ENCODE peak calls at places on chromosomes 12 and 14, in five cellular contexts. Q is H54, Z is erythroblast, O is natural killer cell, P is H9. C is an unnamed sample.

GRCh38 chr14:51738754-51739153 is 87.0 kb downstream of the FRMD6 start:
- DNase-seq in Q (no peak), Z (no peak), O (no peak), P (peak; percentile 80), C (peak; percentile 1)

GRCh38 chr14:36281309-36281708 is 39.1 kb downstream of the MBIP start:
- DNase-seq in Q (no peak), Z (no peak), O (no peak), P (peak; percentile 47), C (peak; percentile 10)

GRCh38 chr12:23950775-23951391 is 1.4 kb upstream of the SOX5 start:
- DNase-seq in Q (no peak), Z (no peak), O (no peak), P (no peak), C (no peak)

GRCh38 chr12:56487448-56488040 is 417 bp downstream of the GLS2 start:
- DNase-seq in Q (no peak), Z (no peak), O (no peak), P (peak; percentile 80), C (no peak)

GRCh38 chr12:92297405-92297804 is 151.8 kb upstream of the BTG1 start:
- DNase-seq in Q (no peak), Z (no peak), O (no peak), P (no peak), C (no peak)

GRCh38 chr14:75725481-75725880 is 64.4 kb downstream of the TTLL5 start:
- DNase-seq in Q (no peak), Z (no peak), O (no peak), P (no peak), C (no peak)

GRCh38 chr12:66087365-66087943 is 43.1 kb downstream of the LLPH start:
- DNase-seq in Q (peak; percentile 19), Z (peak; percentile 69), O (peak; percentile 35), P (peak; percentile 60), C (peak; percentile 76)

GRCh38 chr12:114400395-114400794 is 5.5 kb downstream of the TBX5 start:
- DNase-seq in Q (no peak), Z (no peak), O (no peak), P (peak; percentile 62), C (no peak)

GRCh38 chr12:1346126-1346525 is 248.3 kb downstream of the FBXL14 start:
- DNase-seq in Q (no peak), Z (no peak), O (no peak), P (no peak), C (no peak)

C was measured in OCI-M1.